ENCODE peak calls at places on chromosomes 7 and 10, in four cellular contexts. B is lung, H is Peyer's patch, Q is cardiac muscle cell. E is an unnamed sample. For H3K36me3, the result is how much of the 10 kb centered on the place peaks cover.

GRCh38 chr10:62043493-62043938 is 142.0 kb downstream of the ARID5B start:
- DNase-seq in Q (no peak), B (no peak), H (no peak), E (peak)

GRCh38 chr7:22364910-22365309 is 8.0 kb upstream of the RAPGEF5 start:
- DNase-seq in Q (no peak), B (no peak), H (no peak), E (no peak)

GRCh38 chr7:73851410-73852338 is 9.3 kb upstream of the TMEM270 start:
- DNase-seq in Q (no peak), H (no peak), B (no peak), E (peak)

GRCh38 chr10:38094923-38095574 is 912 bp downstream of the ZNF37A start:
- DNase-seq in B (no peak), H (no peak), Q (no peak), E (peak)

GRCh38 chr7:135213831-135214230 is 2.5 kb upstream of the WDR91 start:
- DNase-seq in B (no peak), Q (no peak), H (no peak), E (no peak)

GRCh38 chr7:151133266-151133985 is 34.1 kb downstream of the GBX1 start:
- DNase-seq in H (no peak), B (no peak), Q (no peak), E (peak)

GRCh38 chr10:116798859-116799258 is 50.4 kb upstream of the ENO4 start:
- DNase-seq in H (no peak), B (no peak), Q (no peak), E (no peak)

GRCh38 chr10:110843796-110844616 is 27.7 kb upstream of the PDCD4 start:
- DNase-seq in B (no peak), Q (no peak), H (peak), E (no peak)

GRCh38 chr10:43846187-43846680 is 197.6 kb upstream of the ZNF32 start:
- DNase-seq in B (no peak), H (peak), Q (no peak), E (no peak)

GRCh38 chr7:76196786-76197185 is 4.9 kb upstream of the SRRM3 start:
- DNase-seq in H (no peak), Q (no peak), B (no peak), E (peak)

GRCh38 chr10:46235705-46236536 is 50.9 kb upstream of the ANTXRL start:
- DNase-seq in Q (no peak), H (peak), B (no peak), E (no peak)

GRCh38 chr7:54664235-54665228 is 94.5 kb downstream of the SEC61G start:
- DNase-seq in B (peak), Q (peak), H (no peak), E (no peak)

GRCh38 chr7:132402751-132403245 is 173.5 kb downstream of the PLXNA4 start:
- DNase-seq in H (no peak), Q (no peak), B (no peak), E (peak)

GRCh38 chr7:47610506-47611044 is 28.7 kb upstream of the TNS3 start:
- DNase-seq in B (no peak), Q (no peak), H (no peak), E (no peak)

GRCh38 chr10:44847110-44847509 is 64.0 kb upstream of the TMEM72 start:
- DNase-seq in Q (no peak), H (no peak), B (no peak), E (no peak)

GRCh38 chr10:125538947-125539649 is 143.9 kb downstream of the TEX36 start:
- DNase-seq in H (peak), Q (no peak), B (no peak), E (no peak)

GRCh38 chr7:378551-379455 is 88.8 kb downstream of the FOXL3 start:
- DNase-seq in B (no peak), H (peak), Q (no peak), E (peak)

GRCh38 chr10:122154034-122154732 is 116.9 kb upstream of the BTBD16 start:
- DNase-seq in Q (no peak), B (no peak), H (no peak), E (peak)

GRCh38 chr7:98991141-98991540 is 112.8 kb downstream of the TRRAP start:
- DNase-seq in B (no peak), Q (no peak), H (no peak), E (peak)

GRCh38 chr7:98994046-98994944 is 116.0 kb downstream of the TRRAP start:
- DNase-seq in H (no peak), B (no peak), Q (no peak), E (peak)

GRCh38 chr7:98993024-98993897 is 114.9 kb downstream of the TRRAP start:
- DNase-seq in B (no peak), H (no peak), Q (no peak), E (peak)

GRCh38 chr7:98990356-98990755 is 112.0 kb downstream of the TRRAP start:
- DNase-seq in H (no peak), Q (no peak), B (no peak), E (no peak)

GRCh38 chr7:98992076-98992475 is 113.7 kb downstream of the TRRAP start:
- DNase-seq in B (no peak), Q (no peak), H (no peak), E (peak)
- H3K36me3 ChIP-seq in B (under half), Q (half or more), H (under half), E (half or more)

GRCh38 chr10:78283069-78283682 is 249.5 kb downstream of the RPS24 start:
- DNase-seq in Q (no peak), H (no peak), B (no peak), E (no peak)
- TF ChIP-seq CTCF in Q (no peak), H (no peak), B (no peak), E (no peak)

DNA sequence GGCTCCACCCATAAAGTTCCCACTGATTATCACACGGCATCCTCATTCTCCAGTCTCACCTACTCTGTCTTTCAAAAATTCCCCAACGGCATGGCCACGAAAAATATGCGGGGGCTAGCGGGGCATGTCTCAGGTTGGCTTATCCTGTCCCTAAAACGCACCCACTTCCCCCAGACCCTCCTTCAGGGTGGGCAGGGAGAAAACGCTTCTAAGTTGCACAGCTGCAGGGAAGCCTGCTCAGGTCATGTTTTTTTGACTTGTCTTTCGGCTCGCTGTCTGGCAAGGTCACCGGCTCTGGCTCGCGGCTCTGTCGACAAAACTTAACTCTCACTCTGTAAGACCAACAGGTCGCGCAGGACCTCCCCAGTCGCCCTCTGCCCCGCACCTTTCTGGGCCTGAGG is 3.8 kb downstream of the CDK6 start:
- DNase-seq in B (no peak), Q (no peak), H (no peak), E (peak)
- H3K36me3 ChIP-seq in B (under half), Q (under half), H (under half), E (under half)

GRCh38 chr7:84998665-84999064 is 188.2 kb downstream of the SEMA3D start:
- DNase-seq in B (no peak), Q (no peak), H (no peak), E (no peak)
- TF ChIP-seq CTCF in B (no peak), Q (peak), H (no peak), E (peak)

GRCh38 chr10:3074985-3075600 is 7.7 kb downstream of the PFKP start:
- DNase-seq in Q (no peak), B (no peak), H (no peak), E (no peak)
- H3K36me3 ChIP-seq in Q (under half), B (under half), H (under half), E (under half)

GRCh38 chr7:152859781-152860191 is 100.2 kb downstream of the ACTR3B start:
- DNase-seq in Q (no peak), H (no peak), B (no peak), E (no peak)
- TF ChIP-seq CTCF in Q (peak), H (no peak), B (no peak), E (peak)

DNA sequence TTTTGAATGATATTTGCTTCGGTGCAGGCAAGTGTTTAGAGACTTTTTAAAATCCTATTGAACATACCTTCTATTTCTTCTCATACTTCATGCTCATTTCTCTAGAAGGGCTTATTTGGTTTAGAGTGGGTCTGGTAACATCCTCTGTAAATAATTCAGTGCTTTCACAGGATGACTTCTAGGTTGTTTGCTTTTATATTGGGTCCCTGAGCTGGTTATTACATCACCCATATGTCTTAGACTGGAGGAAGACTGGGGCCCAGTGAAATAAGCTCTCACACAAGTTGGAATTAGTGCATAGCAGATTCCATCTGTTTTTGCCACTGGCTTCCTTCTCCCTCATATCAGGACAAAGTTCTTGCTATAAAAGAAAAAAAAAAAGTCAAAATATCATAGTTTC is 6.5 kb downstream of the SUPV3L1 start:
- DNase-seq in Q (no peak), B (no peak), H (no peak), E (no peak)
- H3K36me3 ChIP-seq in Q (under half), B (under half), H (under half), E (under half)

E was measured in osteoblast.